ENCODE peak calls at places on chromosomes 6 and 20, in seven cellular contexts. F is A549, U is body of pancreas, G is mesothelial cell of epicardium, B is GM13976, V is spleen, P is pancreas. W is an unnamed sample.

GRCh38 chr6:99393366-99393697 is 663 bp downstream of the COQ3 start:
- DNase-seq in F (no peak), U (no peak), G (no peak), B (no peak), V (no peak), P (no peak), W (no peak)

GRCh38 chr20:54200487-54201267 is 7.2 kb upstream of the PFDN4 start:
- DNase-seq in F (no peak), U (no peak), G (no peak), B (no peak), V (no peak), P (no peak), W (no peak)

GRCh38 chr6:141666187-141666586 is 466.5 kb upstream of the GJE1 start:
- DNase-seq in F (no peak), U (no peak), G (no peak), B (no peak), V (no peak), P (no peak), W (no peak)

GRCh38 chr6:84766796-84767590 is 2.6 kb upstream of the TBX18 start:
- DNase-seq in F (no peak), U (no peak), G (no peak), B (no peak), V (peak), P (no peak), W (no peak)

GRCh38 chr20:14925286-14925685 is 587.9 kb upstream of the FLRT3 start:
- DNase-seq in F (no peak), U (no peak), G (no peak), B (no peak), V (no peak), P (no peak), W (no peak)

GRCh38 chr20:47551841-47552240 is 50.2 kb downstream of the NCOA3 start:
- DNase-seq in F (peak), U (peak), G (no peak), B (no peak), V (no peak), P (no peak), W (no peak)

GRCh38 chr6:80769101-80769500 is 662.6 kb downstream of the BCKDHB start:
- DNase-seq in F (no peak), U (no peak), G (no peak), B (no peak), V (no peak), P (no peak), W (peak)

GRCh38 chr6:154134471-154135147 is 95.6 kb downstream of the OPRM1 start:
- DNase-seq in F (no peak), U (no peak), G (no peak), B (no peak), V (no peak), P (no peak), W (no peak)

GRCh38 chr6:143609501-143609900 is 68.3 kb upstream of the PHACTR2 start:
- DNase-seq in F (no peak), U (no peak), G (no peak), B (no peak), V (no peak), P (no peak), W (no peak)

GRCh38 chr20:51417245-51417560 is 125.3 kb downstream of the NFATC2 start:
- DNase-seq in F (no peak), U (no peak), G (no peak), B (no peak), V (no peak), P (no peak), W (no peak)

GRCh38 chr20:43961541-43962471 is 47.2 kb downstream of the TOX2 start:
- DNase-seq in F (no peak), U (no peak), G (no peak), B (no peak), V (no peak), P (no peak), W (no peak)

GRCh38 chr20:39874049-39874893 is 814.8 kb downstream of the MAFB start:
- DNase-seq in F (peak), U (peak), G (peak), B (peak), V (peak), P (peak), W (peak)

GRCh38 chr6:166143011-166143410 is 24.6 kb downstream of the TBXT start:
- DNase-seq in F (no peak), U (no peak), G (no peak), B (no peak), V (no peak), P (no peak), W (no peak)

GRCh38 chr6:25354078-25354940 is 75.1 kb downstream of the CARMIL1 start:
- DNase-seq in F (no peak), U (no peak), G (no peak), B (no peak), V (no peak), P (no peak), W (peak)

GRCh38 chr20:10728873-10729670 is 55.3 kb upstream of the JAG1 start:
- DNase-seq in F (no peak), U (no peak), G (no peak), B (no peak), V (no peak), P (no peak), W (no peak)

GRCh38 chr20:45378191-45378590 is at the start of gene TP53TG5:
- DNase-seq in F (no peak), U (no peak), G (no peak), B (no peak), V (no peak), P (no peak), W (no peak)

GRCh38 chr6:40845588-40845987 is 193.4 kb downstream of the UNC5CL start:
- DNase-seq in F (peak), U (peak), G (peak), B (peak), V (no peak), P (no peak), W (peak)

GRCh38 chr20:40489886-40490285 is 199.2 kb downstream of the MAFB start:
- DNase-seq in F (no peak), U (no peak), G (no peak), B (no peak), V (no peak), P (no peak), W (no peak)

GRCh38 chr20:19903168-19903676 is 113.9 kb upstream of the NAA20 start:
- DNase-seq in F (no peak), U (peak), G (no peak), B (peak), V (no peak), P (no peak), W (peak)

GRCh38 chr6:113936093-113936934 is 34.6 kb downstream of the HDAC2 start:
- DNase-seq in F (peak), U (no peak), G (no peak), B (peak), V (peak), P (no peak), W (peak)

GRCh38 chr6:169292340-169293124 is 38.9 kb upstream of the THBS2 start:
- DNase-seq in F (peak), U (no peak), G (no peak), B (no peak), V (no peak), P (no peak), W (peak)

GRCh38 chr20:22180244-22180643 is 404.1 kb downstream of the FOXA2 start:
- DNase-seq in F (peak), U (no peak), G (no peak), B (no peak), V (no peak), P (no peak), W (no peak)

GRCh38 chr20:1242530-1242929 is 16.7 kb downstream of the RAD21L1 start:
- DNase-seq in F (no peak), U (no peak), G (no peak), B (no peak), V (no peak), P (no peak), W (peak)

GRCh38 chr20:38123021-38123587 is 42.0 kb downstream of the TGM2 start:
- DNase-seq in F (no peak), U (no peak), G (peak), B (no peak), V (peak), P (peak), W (peak)

GRCh38 chr20:60078351-60079250 is 120.4 kb downstream of the CDH26 start:
- DNase-seq in F (no peak), U (no peak), G (no peak), B (no peak), V (no peak), P (no peak), W (no peak)

GRCh38 chr6:137451926-137452325 is 42.3 kb downstream of the OLIG3 start:
- DNase-seq in F (no peak), U (no peak), G (no peak), B (no peak), V (no peak), P (no peak), W (peak)

GRCh38 chr6:68158256-68158655 is 476.8 kb upstream of the ADGRB3 start:
- DNase-seq in F (no peak), U (no peak), G (no peak), B (peak), V (no peak), P (no peak), W (no peak)

GRCh38 chr6:135675862-135676261 is 175.6 kb upstream of the PDE7B start:
- DNase-seq in F (peak), U (no peak), G (no peak), B (peak), V (no peak), P (no peak), W (peak)

GRCh38 chr6:157764346-157765068 is 58.5 kb upstream of the SNX9 start:
- DNase-seq in F (peak), U (peak), G (peak), B (peak), V (peak), P (peak), W (peak)

GRCh38 chr6:21751608-21752007 is 158.1 kb downstream of the SOX4 start:
- DNase-seq in F (no peak), U (no peak), G (no peak), B (no peak), V (no peak), P (no peak), W (no peak)

GRCh38 chr6:107361568-107362270 is 97.6 kb downstream of the PDSS2 start:
- DNase-seq in F (no peak), U (no peak), G (no peak), B (no peak), V (no peak), P (no peak), W (peak)

GRCh38 chr6:170590725-170591124 is 6.3 kb upstream of the PDCD2 start:
- DNase-seq in F (no peak), U (no peak), G (no peak), B (no peak), V (no peak), P (no peak), W (no peak)

GRCh38 chr6:118263929-118264486 is 284.1 kb upstream of the PLN start:
- DNase-seq in F (no peak), U (peak), G (peak), B (peak), V (no peak), P (no peak), W (peak)

GRCh38 chr6:111458670-111459232 is 24.3 kb downstream of the REV3L start:
- DNase-seq in F (no peak), U (no peak), G (no peak), B (no peak), V (no peak), P (no peak), W (no peak)

GRCh38 chr6:108531332-108531731 is 29.4 kb upstream of the FOXO3 start:
- DNase-seq in F (no peak), U (no peak), G (no peak), B (no peak), V (no peak), P (no peak), W (no peak)
- TF ChIP-seq CTCF in F (no peak), U (no peak), G (no peak), B (no peak), V (no peak), P (no peak), W (no peak)

GRCh38 chr6:4370066-4370465 is 234.7 kb upstream of the ECI2 start:
- DNase-seq in F (peak), U (no peak), G (no peak), B (no peak), V (no peak), P (no peak), W (peak)
- TF ChIP-seq CTCF in F (no peak), U (no peak), G (no peak), B (no peak), V (no peak), P (no peak), W (no peak)

GRCh38 chr6:66418906-66419305 is 711.9 kb upstream of the EYS start:
- DNase-seq in F (no peak), U (no peak), G (no peak), B (no peak), V (no peak), P (no peak), W (no peak)

GRCh38 chr6:66423047-66423446 is 716.0 kb upstream of the EYS start:
- DNase-seq in F (no peak), U (no peak), G (no peak), B (no peak), V (no peak), P (no peak), W (no peak)

DNA sequence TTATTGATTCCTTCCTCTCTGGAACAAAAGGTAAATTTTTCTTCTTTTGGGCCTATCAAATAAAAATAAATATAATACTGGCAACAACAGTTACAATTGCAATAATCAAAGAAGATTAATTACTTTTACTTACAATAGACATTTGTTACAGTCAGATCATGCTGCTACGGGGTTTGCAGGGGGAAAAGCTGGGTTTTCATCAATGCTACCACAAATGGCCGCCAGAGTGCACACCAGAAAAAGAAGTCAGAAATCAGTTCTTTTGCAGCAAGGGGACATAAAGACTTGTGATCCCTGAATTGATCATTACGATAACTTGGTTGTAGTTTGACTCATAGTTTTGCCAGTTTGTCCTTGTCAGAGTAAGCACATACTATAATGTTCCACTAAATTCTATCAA is 714.5 kb upstream of the EYS start:
- DNase-seq in F (no peak), U (no peak), G (no peak), B (no peak), V (no peak), P (no peak), W (no peak)
- TF ChIP-seq CTCF in F (no peak), U (no peak), G (peak), B (no peak), V (no peak), P (no peak), W (no peak)

GRCh38 chr6:15247750-15248450 is 2.0 kb downstream of the JARID2 start:
- DNase-seq in F (peak), U (peak), G (peak), B (peak), V (peak), P (peak), W (peak)
- TF ChIP-seq CTCF in F (peak), U (peak), G (no peak), B (peak), V (peak), P (no peak), W (no peak)

GRCh38 chr6:73985891-73986290 is 289.9 kb downstream of the CD109 start:
- DNase-seq in F (no peak), U (no peak), G (no peak), B (no peak), V (no peak), P (no peak), W (peak)
- TF ChIP-seq CTCF in F (peak), U (no peak), G (no peak), B (no peak), V (no peak), P (no peak), W (peak)

GRCh38 chr20:16699287-16699686 is 30.5 kb upstream of the SNRPB2 start:
- DNase-seq in F (no peak), U (no peak), G (no peak), B (no peak), V (no peak), P (no peak), W (no peak)
- TF ChIP-seq CTCF in F (no peak), U (no peak), G (no peak), B (no peak), V (no peak), P (no peak), W (no peak)